ENCODE peak calls at places on chromosomes 4 and X, in eight cellular contexts. L is activated CD8-positive, alpha-beta memory T cell treated with anti-CD3 and anti-CD28 coated beads, Interleukin-2, amount 50 U/mL, for 48 hours; A is central memory CD4-positive, alpha-beta T cell; B is activated gamma-delta T cell treated with Interleukin-2 at 50 U/mL for 16 hours; W is COR-L47; J is cardiac muscle cell; P is colonic mucosa; N is mesenchymal stem cell. C is an unnamed sample.

GRCh38 chr4:100977274-100977673 is 370.1 kb downstream of the PPP3CA start:
- DNase-seq in L (no peak), A (no peak), B (no peak), W (no peak), J (no peak), P (no peak), N (no peak), C (no peak)

GRCh38 chr4:130147618-130148017 is 1051.7 kb downstream of the C4orf33 start:
- DNase-seq in L (no peak), A (no peak), B (no peak), W (no peak), J (no peak), P (no peak), N (no peak), C (no peak)

GRCh38 chr4:157220026-157220881 is at the start of gene GRIA2:
- DNase-seq in L (peak), A (no peak), B (no peak), W (peak), J (peak), P (no peak), N (peak), C (no peak)

GRCh38 chrX:848366-848765 is 217.8 kb downstream of the SHOX start:
- DNase-seq in L (no peak), A (no peak), B (no peak), W (no peak), J (no peak), P (no peak), N (no peak), C (no peak)

GRCh38 chr4:152188801-152189200 is 347.1 kb downstream of the FBXW7 start:
- DNase-seq in L (no peak), A (no peak), B (no peak), W (no peak), J (peak), P (no peak), N (no peak), C (no peak)

GRCh38 chr4:121514443-121514842 is 133.6 kb upstream of the QRFPR start:
- DNase-seq in L (no peak), A (no peak), B (no peak), W (no peak), J (no peak), P (no peak), N (no peak), C (no peak)

GRCh38 chr4:6302869-6303268 is 33.2 kb downstream of the WFS1 start:
- DNase-seq in L (no peak), A (no peak), B (no peak), W (no peak), J (no peak), P (no peak), N (no peak), C (no peak)

GRCh38 chr4:168622600-168622999 is 125.7 kb downstream of the PALLD start:
- DNase-seq in L (no peak), A (no peak), B (no peak), W (no peak), J (no peak), P (no peak), N (no peak), C (no peak)

GRCh38 chr4:118740869-118741268 is 55.7 kb downstream of the METTL14 start:
- DNase-seq in L (no peak), A (no peak), B (no peak), W (peak), J (peak), P (no peak), N (peak), C (peak)

GRCh38 chr4:129233691-129234090 is 137.7 kb downstream of the C4orf33 start:
- DNase-seq in L (no peak), A (no peak), B (no peak), W (peak), J (no peak), P (no peak), N (no peak), C (no peak)

GRCh38 chrX:40550069-40550468 is 30.7 kb upstream of the ATP6AP2 start:
- DNase-seq in L (no peak), A (no peak), B (no peak), W (peak), J (no peak), P (no peak), N (no peak), C (no peak)

GRCh38 chr4:164596927-164597326 is 157.0 kb upstream of the SMIM31 start:
- DNase-seq in L (no peak), A (no peak), B (no peak), W (no peak), J (no peak), P (no peak), N (no peak), C (no peak)

GRCh38 chr4:128787509-128788311 is 21.8 kb upstream of the JADE1 start:
- DNase-seq in L (no peak), A (no peak), B (no peak), W (no peak), J (no peak), P (no peak), N (no peak), C (no peak)

GRCh38 chrX:84168095-84168494 is 19.9 kb downstream of the RPS6KA6 start:
- DNase-seq in L (no peak), A (no peak), B (no peak), W (no peak), J (no peak), P (no peak), N (peak), C (no peak)

GRCh38 chrX:125532411-125533089 is 212.9 kb downstream of the TEX13C start:
- DNase-seq in L (no peak), A (no peak), B (no peak), W (no peak), J (no peak), P (no peak), N (no peak), C (no peak)

GRCh38 chr4:104649631-104650030 is 154.9 kb upstream of the CXXC4 start:
- DNase-seq in L (no peak), A (no peak), B (no peak), W (no peak), J (no peak), P (no peak), N (no peak), C (no peak)

GRCh38 chrX:72526534-72527508 is 45.8 kb downstream of the HDAC8 start:
- DNase-seq in L (no peak), A (no peak), B (no peak), W (no peak), J (no peak), P (no peak), N (peak), C (no peak)

GRCh38 chr4:147846318-147847135 is 114.6 kb downstream of the ARHGAP10 start:
- DNase-seq in L (no peak), A (peak), B (peak), W (no peak), J (no peak), P (no peak), N (no peak), C (no peak)

GRCh38 chrX:3811331-3812311 is 98.2 kb upstream of the PRKX start:
- DNase-seq in L (no peak), A (peak), B (peak), W (peak), J (peak), P (no peak), N (peak), C (peak)

GRCh38 chr4:16253127-16253960 is 27.1 kb upstream of the TAPT1 start:
- DNase-seq in L (no peak), A (no peak), B (no peak), W (no peak), J (no peak), P (no peak), N (peak), C (no peak)

GRCh38 chr4:177478496-177478895 is 36.3 kb upstream of the AGA start:
- DNase-seq in L (no peak), A (no peak), B (no peak), W (no peak), J (no peak), P (no peak), N (no peak), C (no peak)